ENCODE peak calls at places on chromosomes 11 and 22, in four cellular contexts. Q is K562, L is HCT116, I is HepG2. V is an unnamed sample.

GRCh38 chr11:10405858-10406592 is 49.0 kb upstream of the AMPD3 start:
- DNase-seq in Q (peak), L (peak), I (peak), V (peak)

GRCh38 chr22:46052331-46052771 is 75.4 kb upstream of the WNT7B start:
- DNase-seq in Q (no peak), L (no peak), I (no peak), V (no peak)

GRCh38 chr11:34403431-34403830 is 35.3 kb upstream of the CAT start:
- DNase-seq in Q (no peak), L (no peak), I (no peak), V (no peak)

GRCh38 chr11:62182147-62182869 is 7.7 kb upstream of the SCGB1D1 start:
- DNase-seq in Q (no peak), L (no peak), I (no peak), V (no peak)

GRCh38 chr11:17846852-17847453 is 112.4 kb downstream of the KCNC1 start:
- DNase-seq in Q (peak), L (no peak), I (no peak), V (no peak)

GRCh38 chr11:75797116-75797515 is 17.9 kb upstream of the UVRAG start:
- DNase-seq in Q (peak), L (no peak), I (no peak), V (no peak)

GRCh38 chr11:73761403-73761945 is 600 bp upstream of the RAB6A start:
- DNase-seq in Q (no peak), L (no peak), I (no peak), V (no peak)

GRCh38 chr11:3855808-3856491 is 486 bp downstream of the STIM1 start:
- DNase-seq in Q (peak), L (no peak), I (no peak), V (no peak)

GRCh38 chr11:2796508-2797180 is 88.9 kb downstream of the CDKN1C start:
- DNase-seq in Q (no peak), L (no peak), I (no peak), V (no peak)

GRCh38 chr11:106468091-106468490 is 390.6 kb downstream of the AASDHPPT start:
- DNase-seq in Q (no peak), L (no peak), I (peak), V (no peak)

GRCh38 chr11:99739464-99740089 is 718.8 kb downstream of the CNTN5 start:
- DNase-seq in Q (peak), L (no peak), I (peak), V (peak)
- TF ChIP-seq TCF7L2 in Q (no peak), L (no peak), I (no peak), V (no peak)

GRCh38 chr11:77471520-77472234 is 2.2 kb downstream of the PAK1 start:
- DNase-seq in Q (peak), L (no peak), I (peak), V (no peak)
- TF ChIP-seq POLR2AphosphoS5 in Q (no peak), L (peak), I (no peak), V (no peak)

GRCh38 chr11:78417888-78418583 is 416 bp upstream of the GAB2 start:
- DNase-seq in Q (peak), L (peak), I (peak), V (no peak)

GRCh38 chr11:78415338-78415737 is 2.3 kb downstream of the GAB2 start:
- DNase-seq in Q (no peak), L (no peak), I (no peak), V (no peak)

GRCh38 chr11:78416285-78417174 is 1.1 kb downstream of the GAB2 start:
- DNase-seq in Q (peak), L (peak), I (peak), V (peak)

GRCh38 chr11:78417175-78417887 is at the start of gene GAB2:
- DNase-seq in Q (no peak), L (no peak), I (no peak), V (no peak)

GRCh38 chr11:78414321-78415051 is 3.1 kb downstream of the GAB2 start:
- DNase-seq in Q (no peak), L (no peak), I (no peak), V (no peak)
- TF ChIP-seq TCF7L2 in Q (no peak), L (no peak), I (no peak), V (no peak)

GRCh38 chr22:29312218-29313125 is 3.0 kb downstream of the RASL10A start:
- DNase-seq in Q (no peak), L (no peak), I (no peak), V (no peak)

GRCh38 chr22:29311468-29312217 is 3.9 kb downstream of the RASL10A start:
- DNase-seq in Q (no peak), L (no peak), I (no peak), V (no peak)

GRCh38 chr22:29310065-29310862 is 3.8 kb downstream of the GAS2L1 start:
- DNase-seq in Q (no peak), L (no peak), I (no peak), V (no peak)

GRCh38 chr22:29309332-29310064 is 3.0 kb downstream of the GAS2L1 start:
- DNase-seq in Q (peak), L (no peak), I (no peak), V (no peak)

GRCh38 chr22:29310863-29311339 is 4.5 kb downstream of the GAS2L1 start:
- DNase-seq in Q (peak), L (peak), I (peak), V (no peak)
- TF ChIP-seq POLR2AphosphoS5 in Q (no peak), L (peak), I (no peak), V (no peak)